ENCODE peak calls at places on chromosomes 1 and 21, in four cellular contexts. T is K562, X is keratinocyte, A is IMR-90. V is an unnamed sample. For H3K9me1, the result is how much of the 10 kb centered on the place peaks cover.

GRCh38 chr1:48469616-48470500 is 2.1 kb downstream of the SPATA6 start:
- DNase-seq in T (no peak), X (no peak), A (peak), V (peak)

GRCh38 chr1:150320667-150320978 is 710 bp upstream of the PRPF3 start:
- DNase-seq in T (no peak), X (no peak), A (no peak), V (peak)

GRCh38 chr1:67429011-67429527 is 1.1 kb downstream of the SERBP1 start:
- DNase-seq in T (peak), X (no peak), A (no peak), V (peak)

GRCh38 chr1:37056201-37056764 is 22.0 kb upstream of the GRIK3 start:
- DNase-seq in T (no peak), X (no peak), A (no peak), V (no peak)

GRCh38 chr1:231162300-231162969 is 577 bp downstream of the TRIM67 start:
- DNase-seq in T (peak), X (no peak), A (peak), V (peak)

GRCh38 chr1:19310061-19310460 is 1.9 kb downstream of the AKR7A2 start:
- DNase-seq in T (no peak), X (no peak), A (no peak), V (no peak)

GRCh38 chr1:56710646-56711045 is 65.5 kb downstream of the PRKAA2 start:
- DNase-seq in T (no peak), X (no peak), A (peak), V (peak)

GRCh38 chr1:56551691-56552090 is 27.7 kb downstream of the PLPP3 start:
- DNase-seq in T (no peak), X (no peak), A (no peak), V (no peak)

GRCh38 chr1:76687324-76688018 is 179.8 kb upstream of the ST6GALNAC5 start:
- DNase-seq in T (no peak), X (no peak), A (no peak), V (peak)

GRCh38 chr1:54583307-54583686 is 35.3 kb downstream of the ACOT11 start:
- DNase-seq in T (no peak), X (no peak), A (no peak), V (no peak)

GRCh38 chr1:54583868-54584267 is 35.8 kb downstream of the ACOT11 start:
- DNase-seq in T (no peak), X (no peak), A (no peak), V (no peak)

GRCh38 chr1:54584575-54584974 is 36.5 kb downstream of the ACOT11 start:
- DNase-seq in T (no peak), X (no peak), A (no peak), V (no peak)

GRCh38 chr1:54582566-54583306 is 34.7 kb downstream of the ACOT11 start:
- DNase-seq in T (no peak), X (no peak), A (no peak), V (no peak)

DNA sequence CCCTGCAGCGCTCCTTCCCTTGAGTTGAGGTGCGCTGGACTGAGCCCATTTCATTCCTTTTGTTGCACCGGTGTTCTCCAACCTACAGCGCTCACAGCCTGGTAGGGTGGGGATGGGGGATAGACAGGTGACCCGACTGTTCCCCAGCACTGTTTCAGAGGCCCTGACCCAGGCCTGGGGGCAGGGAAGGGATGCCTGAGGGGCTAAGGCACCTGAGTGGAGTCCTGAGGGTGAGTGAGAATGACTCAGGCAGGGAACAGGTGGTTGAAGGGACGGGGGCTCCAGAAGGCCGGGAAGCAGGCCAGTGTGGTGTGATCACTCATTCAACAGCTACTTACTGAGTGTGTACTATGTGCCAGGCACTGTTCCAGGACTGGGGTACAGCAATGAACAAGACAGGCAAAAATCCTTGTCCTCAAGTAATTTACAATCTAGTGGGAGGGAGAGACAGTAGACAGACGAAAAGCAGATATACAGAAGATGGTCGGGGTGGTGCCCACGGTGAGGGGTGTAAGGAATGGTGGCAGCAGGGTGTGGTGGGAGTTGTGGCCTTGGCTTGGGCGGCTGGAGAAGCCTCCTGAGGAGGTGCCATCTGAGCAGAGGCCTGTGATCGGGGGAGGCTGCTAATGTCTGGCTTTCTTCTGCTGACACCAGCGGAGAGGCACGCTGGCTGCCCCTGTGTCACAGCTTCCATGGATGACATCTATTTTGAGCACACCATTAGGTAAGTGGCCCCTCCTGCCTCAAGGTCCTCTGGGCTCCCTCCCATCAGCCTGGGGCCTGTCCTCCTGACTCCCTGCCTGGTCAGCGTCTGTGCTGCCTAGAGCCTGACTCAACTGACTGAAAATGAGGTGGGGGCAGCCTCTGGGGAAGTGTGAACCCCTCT is 37.4 kb downstream of the ACOT11 start:
- DNase-seq in T (no peak), X (no peak), A (peak), V (no peak)
- H3K9me1 ChIP-seq in T (under half), X (under half), A (under half), V (under half)

GRCh38 chr1:46114925-46115603 is 17.4 kb downstream of the PIK3R3 start:
- DNase-seq in T (no peak), X (no peak), A (no peak), V (no peak)
- H3K4me3 ChIP-seq in T (no peak), X (no peak), A (peak), V (no peak)

DNA sequence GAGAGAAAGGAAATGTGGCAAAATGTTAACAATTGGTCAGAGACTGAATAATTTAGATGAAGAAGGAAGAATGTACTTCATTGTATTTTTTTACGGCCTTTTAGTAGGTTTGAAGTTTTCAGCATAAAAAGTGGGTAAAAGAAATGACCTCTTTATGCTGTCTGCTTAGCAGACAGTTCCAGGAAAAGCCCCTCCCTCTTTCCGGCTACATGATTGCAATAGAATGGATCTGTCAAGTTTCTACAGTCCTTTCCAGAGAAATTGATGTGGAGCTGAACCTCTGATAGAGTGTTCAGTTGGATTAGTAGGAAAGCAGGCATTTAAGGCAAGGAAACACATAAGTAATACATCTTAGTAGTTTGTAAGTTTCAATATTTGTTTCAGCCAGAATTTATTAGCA is 36.3 kb downstream of the HS2ST1 start:
- DNase-seq in T (no peak), X (no peak), A (no peak), V (no peak)
- H3K9me1 ChIP-seq in T (under half), X (under half), A (under half), V (under half)

GRCh38 chr21:38809170-38809878 is 3.6 kb downstream of the ETS2 start:
- DNase-seq in T (no peak), X (no peak), A (no peak), V (no peak)
- H3K4me3 ChIP-seq in T (no peak), X (no peak), A (no peak), V (no peak)

GRCh38 chr1:110098222-110099026 is 13.8 kb upstream of the UBL4B start:
- DNase-seq in T (peak), X (no peak), A (no peak), V (no peak)
- H3K9me1 ChIP-seq in T (under half), X (under half), A (under half), V (under half)

V was measured in endothelial cell of umbilical vein.